ENCODE peak calls at places on chromosomes 13 and 19, in ten cellular contexts. R is spleen, G is progenitor cell of endocrine pancreas, F is mammary epithelial cell, D is transverse colon, B is astrocyte of the spinal cord, Z is breast epithelium, Q is upper lobe of right lung, I is type B pancreatic cell, X is tibial artery. K is an unnamed sample.

GRCh38 chr19:12126707-12127106 is 13.4 kb downstream of the ZNF20 start:
- DNase-seq in R (no peak), G (no peak), F (no peak), D (no peak), B (no peak), Z (no peak), Q (no peak), I (no peak), X (no peak), K (no peak)

GRCh38 chr13:48411281-48412099 is 1.4 kb downstream of the LPAR6 start:
- DNase-seq in R (no peak), G (no peak), F (no peak), D (no peak), B (peak), Z (no peak), Q (no peak), I (no peak), X (no peak), K (no peak)

GRCh38 chr19:49497047-49497789 is 984 bp downstream of the RPS11 start:
- DNase-seq in R (peak), G (no peak), F (peak), D (peak), B (peak), Z (no peak), Q (peak), I (no peak), X (peak), K (no peak)

GRCh38 chr13:104586010-104586746 is 1520.0 kb upstream of the SLC10A2 start:
- DNase-seq in R (no peak), G (no peak), F (no peak), D (peak), B (peak), Z (no peak), Q (no peak), I (no peak), X (no peak), K (no peak)

GRCh38 chr19:4633140-4633967 is 6.0 kb upstream of the TNFAIP8L1 start:
- DNase-seq in R (peak), G (peak), F (peak), D (peak), B (peak), Z (no peak), Q (peak), I (no peak), X (peak), K (peak)

GRCh38 chr19:7257148-7258041 is 36.8 kb downstream of the INSR start:
- DNase-seq in R (peak), G (peak), F (peak), D (peak), B (no peak), Z (no peak), Q (peak), I (no peak), X (no peak), K (no peak)

GRCh38 chr13:43878897-43879322 is 630 bp downstream of the CCDC122 start:
- DNase-seq in R (peak), G (no peak), F (peak), D (peak), B (peak), Z (peak), Q (peak), I (no peak), X (peak), K (no peak)

GRCh38 chr13:79482271-79482970 is 1.5 kb downstream of the NDFIP2 start:
- DNase-seq in R (no peak), G (no peak), F (no peak), D (no peak), B (peak), Z (no peak), Q (no peak), I (no peak), X (no peak), K (no peak)

GRCh38 chr13:38398810-38399493 is 49.3 kb downstream of the UFM1 start:
- DNase-seq in R (no peak), G (no peak), F (peak), D (no peak), B (no peak), Z (no peak), Q (no peak), I (no peak), X (no peak), K (no peak)

GRCh38 chr19:45391346-45391745 is 13.5 kb downstream of the PPP1R13L start:
- DNase-seq in R (no peak), G (no peak), F (peak), D (no peak), B (no peak), Z (no peak), Q (no peak), I (no peak), X (no peak), K (no peak)

GRCh38 chr13:98570929-98571372 is 6.0 kb downstream of the STK24 start:
- DNase-seq in R (no peak), G (no peak), F (peak), D (peak), B (peak), Z (no peak), Q (no peak), I (no peak), X (no peak), K (no peak)

GRCh38 chr13:38686635-38687245 is at the start of gene FREM2:
- DNase-seq in R (no peak), G (peak), F (peak), D (peak), B (peak), Z (peak), Q (peak), I (peak), X (no peak), K (peak)

GRCh38 chr13:100513987-100514670 is 74.5 kb downstream of the GGACT start:
- DNase-seq in R (no peak), G (no peak), F (no peak), D (no peak), B (peak), Z (no peak), Q (no peak), I (no peak), X (no peak), K (no peak)

GRCh38 chr13:110772091-110772984 is 58.8 kb downstream of the ING1 start:
- DNase-seq in R (no peak), G (no peak), F (no peak), D (no peak), B (no peak), Z (no peak), Q (no peak), I (no peak), X (no peak), K (no peak)

GRCh38 chr13:114260818-114261217 is 20.6 kb upstream of the UPF3A start:
- DNase-seq in R (no peak), G (no peak), F (no peak), D (no peak), B (no peak), Z (no peak), Q (no peak), I (no peak), X (no peak), K (no peak)

GRCh38 chr19:41646589-41647204 is 19.8 kb upstream of the CEACAM4 start:
- DNase-seq in R (peak), G (no peak), F (no peak), D (no peak), B (no peak), Z (no peak), Q (peak), I (no peak), X (no peak), K (peak)
- TF ChIP-seq CTCF in R (no peak), G (no peak), F (peak), D (peak), B (peak), Z (no peak), Q (peak), I (peak), X (no peak), K (peak)

GRCh38 chr13:49549289-49549688 is 36.1 kb downstream of the RCBTB1 start:
- DNase-seq in R (no peak), G (no peak), F (no peak), D (no peak), B (no peak), Z (no peak), Q (no peak), I (no peak), X (no peak), K (no peak)
- TF ChIP-seq CTCF in R (no peak), G (no peak), F (peak), D (no peak), B (no peak), Z (no peak), Q (no peak), I (no peak), X (peak), K (no peak)

GRCh38 chr13:51004918-51005460 is 95.4 kb downstream of the RNASEH2B start:
- DNase-seq in R (no peak), G (no peak), F (no peak), D (no peak), B (no peak), Z (no peak), Q (no peak), I (no peak), X (no peak), K (no peak)
- TF ChIP-seq CTCF in R (no peak), G (no peak), F (no peak), D (no peak), B (no peak), Z (no peak), Q (no peak), I (no peak), X (no peak), K (no peak)

GRCh38 chr13:95704510-95704909 is 27.6 kb downstream of the DNAJC3 start:
- DNase-seq in R (no peak), G (no peak), F (no peak), D (no peak), B (no peak), Z (no peak), Q (no peak), I (no peak), X (no peak), K (no peak)
- TF ChIP-seq CTCF in R (no peak), G (peak), F (peak), D (peak), B (peak), Z (no peak), Q (no peak), I (peak), X (no peak), K (peak)

GRCh38 chr13:68929055-68929454 is 1178.6 kb upstream of the ATXN8OS start:
- DNase-seq in R (no peak), G (no peak), F (no peak), D (no peak), B (no peak), Z (no peak), Q (no peak), I (no peak), X (no peak), K (no peak)

GRCh38 chr13:68923995-68924394 is 1183.6 kb upstream of the ATXN8OS start:
- DNase-seq in R (no peak), G (no peak), F (no peak), D (no peak), B (no peak), Z (no peak), Q (no peak), I (no peak), X (no peak), K (no peak)

DNA sequence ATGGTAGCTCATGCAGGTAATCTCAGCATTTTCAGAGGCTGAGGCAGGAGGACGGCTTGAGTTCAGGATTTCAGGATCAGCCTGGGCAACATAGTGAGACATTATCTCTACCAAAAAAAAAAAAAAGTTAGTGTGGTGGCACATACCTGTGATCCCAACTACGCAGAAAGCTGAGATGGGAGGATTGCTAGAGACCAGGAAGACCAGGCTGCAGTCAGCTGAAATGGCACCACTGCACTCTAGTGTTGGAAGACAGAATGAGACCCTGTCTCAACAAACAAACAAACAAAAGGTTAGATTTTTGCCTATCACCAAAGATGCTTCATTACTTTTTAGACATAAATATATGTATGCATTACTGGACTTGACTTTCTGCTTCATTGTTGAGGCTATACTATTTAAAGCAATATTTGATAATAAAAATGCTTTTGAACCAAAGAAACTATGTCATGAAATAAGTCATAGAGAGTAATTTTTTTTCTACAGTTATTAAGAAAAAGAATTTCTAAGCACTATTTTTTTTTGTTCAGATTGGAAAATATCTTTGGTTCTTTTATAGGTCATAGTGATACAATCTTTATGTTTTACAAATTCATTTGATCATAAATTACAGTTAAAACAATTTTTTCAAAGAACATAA is 1180.1 kb upstream of the ATXN8OS start:
- DNase-seq in R (no peak), G (no peak), F (no peak), D (peak), B (peak), Z (no peak), Q (no peak), I (no peak), X (no peak), K (peak)
- TF ChIP-seq CTCF in R (no peak), G (peak), F (peak), D (no peak), B (peak), Z (no peak), Q (no peak), I (peak), X (no peak), K (peak)

GRCh38 chr13:46604226-46604968 is 51.4 kb downstream of the LRCH1 start:
- DNase-seq in R (no peak), G (no peak), F (no peak), D (no peak), B (no peak), Z (no peak), Q (no peak), I (no peak), X (no peak), K (no peak)

GRCh38 chr13:46600943-46601311 is 48.0 kb downstream of the LRCH1 start:
- DNase-seq in R (no peak), G (no peak), F (no peak), D (no peak), B (no peak), Z (no peak), Q (no peak), I (no peak), X (no peak), K (no peak)

GRCh38 chr13:46602531-46602930 is 49.6 kb downstream of the LRCH1 start:
- DNase-seq in R (no peak), G (no peak), F (no peak), D (no peak), B (no peak), Z (no peak), Q (no peak), I (no peak), X (no peak), K (no peak)

GRCh38 chr13:46605089-46605488 is 52.1 kb downstream of the LRCH1 start:
- DNase-seq in R (no peak), G (no peak), F (no peak), D (no peak), B (no peak), Z (no peak), Q (no peak), I (no peak), X (no peak), K (no peak)

GRCh38 chr13:46603165-46603603 is 50.2 kb downstream of the LRCH1 start:
- DNase-seq in R (no peak), G (no peak), F (no peak), D (no peak), B (no peak), Z (no peak), Q (no peak), I (no peak), X (no peak), K (no peak)
- TF ChIP-seq CTCF in R (no peak), G (peak), F (peak), D (no peak), B (peak), Z (no peak), Q (peak), I (peak), X (no peak), K (peak)

GRCh38 chr19:57191141-57192063 is at the start of gene ZNF264:
- DNase-seq in R (peak), G (peak), F (peak), D (peak), B (peak), Z (peak), Q (peak), I (peak), X (peak), K (peak)
- TF ChIP-seq CTCF in R (no peak), G (peak), F (peak), D (no peak), B (no peak), Z (no peak), Q (no peak), I (no peak), X (no peak), K (no peak)

GRCh38 chr19:33194884-33195710 is 967 bp downstream of the LRP3 start:
- DNase-seq in R (no peak), G (no peak), F (no peak), D (peak), B (peak), Z (no peak), Q (peak), I (peak), X (no peak), K (peak)

GRCh38 chr19:33192010-33192409 is 2.1 kb upstream of the LRP3 start:
- DNase-seq in R (peak), G (no peak), F (no peak), D (no peak), B (no peak), Z (no peak), Q (peak), I (no peak), X (no peak), K (peak)

GRCh38 chr19:33194527-33194883 is 375 bp downstream of the LRP3 start:
- DNase-seq in R (no peak), G (no peak), F (no peak), D (no peak), B (no peak), Z (no peak), Q (peak), I (no peak), X (no peak), K (peak)

GRCh38 chr19:33193269-33193863 is 764 bp upstream of the LRP3 start:
- DNase-seq in R (no peak), G (no peak), F (no peak), D (no peak), B (no peak), Z (no peak), Q (peak), I (no peak), X (no peak), K (no peak)

GRCh38 chr19:33193864-33194362 is at the start of gene LRP3:
- DNase-seq in R (peak), G (peak), F (no peak), D (peak), B (no peak), Z (no peak), Q (peak), I (peak), X (no peak), K (peak)
- TF ChIP-seq CTCF in R (no peak), G (no peak), F (no peak), D (no peak), B (no peak), Z (no peak), Q (no peak), I (no peak), X (no peak), K (no peak)

GRCh38 chr19:29872224-29872731 is 60.5 kb downstream of the CCNE1 start:
- DNase-seq in R (peak), G (no peak), F (no peak), D (no peak), B (no peak), Z (no peak), Q (peak), I (no peak), X (no peak), K (peak)
- TF ChIP-seq CTCF in R (no peak), G (peak), F (no peak), D (peak), B (peak), Z (no peak), Q (no peak), I (peak), X (no peak), K (peak)

K was measured in nephron progenitor cell.